ENCODE peak calls at places on chromosomes 12 and 14, in ten cellular contexts. G, F, W, C, S, Z, A, H, O and J are unnamed samples.

GRCh38 chr12:44078273-44078672 is 242.4 kb downstream of the TMEM117 start:
- DNase-seq in W (no peak), G (no peak), C (no peak), A (no peak), F (no peak), H (peak), Z (no peak), S (no peak), O (no peak), J (no peak)

GRCh38 chr12:47216150-47216677 is 136.5 kb upstream of the AMIGO2 start:
- DNase-seq in H (no peak), Z (no peak), A (peak), O (peak), S (no peak), W (no peak), G (no peak), F (peak), C (no peak), J (peak)

GRCh38 chr12:14283489-14284144 is 81.9 kb upstream of the ATF7IP start:
- DNase-seq in Z (no peak), G (no peak), C (no peak), W (no peak), F (no peak), H (no peak), O (no peak), A (no peak), S (no peak), J (no peak)

GRCh38 chr12:62722971-62723680 is 211.8 kb downstream of the PPM1H start:
- DNase-seq in A (no peak), W (no peak), S (no peak), Z (no peak), G (no peak), O (peak), H (no peak), C (no peak), F (no peak), J (no peak)

GRCh38 chr12:118189761-118190181 is 53.8 kb downstream of the PEBP1 start:
- DNase-seq in W (peak), C (no peak), G (peak), Z (peak), H (no peak), O (peak), F (no peak), A (no peak), S (no peak), J (peak)

GRCh38 chr12:116533343-116534248 is 25.6 kb upstream of the MAP1LC3B2 start:
- DNase-seq in O (peak), F (peak), H (no peak), Z (peak), C (no peak), S (peak), A (peak), W (peak), G (peak), J (peak)

GRCh38 chr12:93180566-93180965 is 197.2 kb upstream of the NUDT4 start:
- DNase-seq in Z (no peak), C (no peak), A (no peak), W (no peak), H (no peak), F (no peak), O (no peak), G (no peak), S (no peak), J (no peak)

GRCh38 chr14:68684466-68685418 is 108.1 kb downstream of the ZFP36L1 start:
- DNase-seq in G (no peak), F (no peak), S (no peak), O (no peak), C (no peak), Z (no peak), A (no peak), W (no peak), H (peak), J (no peak)

GRCh38 chr12:105235299-105235746 is 651 bp downstream of the APPL2 start:
- DNase-seq in S (no peak), W (no peak), C (no peak), O (peak), G (no peak), A (no peak), Z (peak), F (no peak), H (peak), J (no peak)

GRCh38 chr12:9598363-9598762 is 9.4 kb downstream of the KLRB1 start:
- DNase-seq in A (no peak), W (no peak), H (no peak), Z (no peak), G (no peak), C (no peak), S (no peak), O (no peak), F (no peak), J (no peak)

GRCh38 chr12:607541-608001 is 55.7 kb downstream of the NINJ2 start:
- DNase-seq in H (peak), S (no peak), G (no peak), F (no peak), Z (no peak), C (no peak), W (no peak), O (peak), A (no peak), J (no peak)

GRCh38 chr12:122852336-122853275 is 17.3 kb downstream of the HIP1R start:
- DNase-seq in Z (no peak), O (peak), A (no peak), F (no peak), G (no peak), W (peak), H (no peak), C (no peak), S (no peak), J (peak)

GRCh38 chr14:58992935-58993334 is 195.5 kb upstream of the DAAM1 start:
- DNase-seq in C (no peak), O (no peak), G (no peak), H (peak), Z (no peak), W (no peak), F (no peak), S (no peak), A (no peak), J (no peak)

GRCh38 chr12:98894412-98895085 is 249.5 kb downstream of the APAF1 start:
- DNase-seq in S (no peak), G (no peak), W (no peak), Z (peak), H (no peak), O (peak), C (no peak), F (no peak), A (no peak), J (peak)

GRCh38 chr12:21800011-21800410 is 25.5 kb upstream of the KCNJ8 start:
- DNase-seq in A (no peak), S (no peak), H (no peak), O (no peak), W (no peak), F (no peak), G (no peak), C (no peak), Z (no peak), J (no peak)

GRCh38 chr12:46516933-46517578 is 144.5 kb upstream of the SLC38A2 start:
- DNase-seq in G (no peak), F (no peak), O (no peak), A (no peak), C (no peak), S (no peak), W (no peak), H (peak), Z (no peak), J (no peak)

GRCh38 chr14:36397357-36397756 is 76.9 kb upstream of the MBIP start:
- DNase-seq in F (no peak), H (no peak), C (no peak), A (no peak), G (no peak), O (no peak), Z (no peak), S (no peak), W (no peak), J (no peak)